ENCODE peak calls at places on chromosomes 16 and 17, in five cellular contexts. P, U, N, B and J are unnamed samples.

GRCh38 chr16:64428463-64428862 is 693.4 kb downstream of the CDH11 start:
- DNase-seq in P (peak; percentile 76), U (no peak), N (no peak), B (no peak), J (no peak)

GRCh38 chr16:19520861-19521331 is 1.0 kb downstream of the GDE1 start:
- DNase-seq in P (no peak), U (no peak), N (peak; percentile 17), B (peak; percentile 4), J (no peak)

GRCh38 chr17:3039748-3040147 is 23.7 kb downstream of the OR1D5 start:
- DNase-seq in P (no peak), U (no peak), N (no peak), B (no peak), J (no peak)

GRCh38 chr16:1389762-1390161 is 24.7 kb downstream of the UNKL start:
- DNase-seq in P (no peak), U (no peak), N (no peak), B (no peak), J (no peak)

GRCh38 chr16:72939247-72939646 is 108.7 kb downstream of the ZFHX3 start:
- DNase-seq in P (peak; percentile 76), U (peak; percentile 48), N (no peak), B (no peak), J (peak; percentile 86)

GRCh38 chr16:68281368-68282063 is 17.2 kb downstream of the SLC7A6 start:
- DNase-seq in P (no peak), U (no peak), N (no peak), B (no peak), J (no peak)

GRCh38 chr17:74924250-74924948 is at the start of gene OTOP2:
- DNase-seq in P (no peak), U (no peak), N (peak; percentile 20), B (peak; percentile 33), J (peak; percentile 57)

GRCh38 chr17:2593846-2594656 is 597 bp downstream of the PAFAH1B1 start:
- DNase-seq in P (peak; percentile 68), U (peak; percentile 85), N (peak; percentile 89), B (peak; percentile 81), J (peak; percentile 89)

GRCh38 chr16:4936181-4936990 is 562 bp downstream of the PPL start:
- DNase-seq in P (no peak), U (peak; percentile 47), N (no peak), B (peak; percentile 25), J (peak; percentile 74)

GRCh38 chr16:13093676-13094075 is 192.3 kb downstream of the SHISA9 start:
- DNase-seq in P (peak; percentile 3), U (no peak), N (no peak), B (no peak), J (no peak)

GRCh38 chr17:56297142-56297541 is 143.9 kb downstream of the ANKFN1 start:
- DNase-seq in P (peak; percentile 64), U (no peak), N (peak; percentile 48), B (no peak), J (no peak)

GRCh38 chr16:49697631-49698030 is 158.3 kb downstream of the ZNF423 start:
- DNase-seq in P (no peak), U (no peak), N (no peak), B (no peak), J (no peak)

GRCh38 chr17:76032073-76032779 is 5.1 kb upstream of the EVPL start:
- DNase-seq in P (no peak), U (peak; percentile 9), N (no peak), B (no peak), J (no peak)

GRCh38 chr17:63113167-63113566 is 147.1 kb downstream of the TANC2 start:
- DNase-seq in P (no peak), U (no peak), N (no peak), B (no peak), J (no peak)

GRCh38 chr16:14181371-14182050 is 110.4 kb downstream of the MRTFB start:
- DNase-seq in P (peak; percentile 85), U (no peak), N (no peak), B (no peak), J (no peak)

GRCh38 chr17:38691154-38691553 is 13.9 kb upstream of the MLLT6 start:
- DNase-seq in P (no peak), U (no peak), N (no peak), B (no peak), J (no peak)

GRCh38 chr17:36972186-36972686 is 23.5 kb downstream of the AATF start:
- DNase-seq in P (no peak), U (no peak), N (no peak), B (no peak), J (no peak)

GRCh38 chr16:23354246-23354645 is 52.1 kb downstream of the SCNN1B start:
- DNase-seq in P (no peak), U (no peak), N (no peak), B (no peak), J (no peak)

GRCh38 chr16:58264961-58265479 is 29.8 kb downstream of the PRSS54 start:
- DNase-seq in P (peak; percentile 59), U (no peak), N (peak; percentile 45), B (no peak), J (no peak)

GRCh38 chr16:87765776-87766484 is at the start of gene KLHDC4:
- DNase-seq in P (peak; percentile 83), U (peak; percentile 90), N (peak; percentile 92), B (peak; percentile 91), J (peak; percentile 87)

GRCh38 chr17:27239046-27239445 is 54.9 kb upstream of the WSB1 start:
- DNase-seq in P (no peak), U (no peak), N (peak; percentile 51), B (peak; percentile 44), J (no peak)

GRCh38 chr17:40500190-40500589 is 1.2 kb downstream of the TNS4 start:
- DNase-seq in P (no peak), U (no peak), N (no peak), B (no peak), J (no peak)

GRCh38 chr17:82492647-82493516 is 26.6 kb upstream of the FOXK2 start:
- DNase-seq in P (peak; percentile 70), U (peak; percentile 41), N (no peak), B (no peak), J (no peak)

GRCh38 chr17:45277992-45278391 is 16.1 kb upstream of the SPATA32 start:
- DNase-seq in P (peak; percentile 30), U (no peak), N (no peak), B (no peak), J (no peak)

GRCh38 chr17:42227849-42228696 is 33.8 kb upstream of the GHDC start:
- DNase-seq in P (no peak), U (no peak), N (no peak), B (no peak), J (no peak)

GRCh38 chr16:85393674-85394510 is 219.2 kb upstream of the GSE1 start:
- DNase-seq in P (peak; percentile 51), U (peak; percentile 66), N (peak; percentile 75), B (peak; percentile 89), J (peak; percentile 78)

GRCh38 chr17:14144513-14144912 is 75.2 kb downstream of the COX10 start:
- DNase-seq in P (no peak), U (no peak), N (no peak), B (no peak), J (no peak)

GRCh38 chr17:78364436-78365281 is 4.8 kb upstream of the SOCS3 start:
- DNase-seq in P (no peak), U (no peak), N (peak; percentile 60), B (no peak), J (no peak)